ENCODE peak calls at places on chromosome 20, in four cellular contexts. P is EL, A is iris pigment epithelial cell, W is fibroblast of the conjunctiva. K is an unnamed sample.

GRCh38 chr20:6562111-6562510 is 205.4 kb upstream of the BMP2 start:
- DNase-seq in W (no peak), P (peak; percentile 45), A (peak; percentile 99), K (peak; percentile 51)

GRCh38 chr20:36726168-36726567 is 19.7 kb downstream of the NDRG3 start:
- DNase-seq in P (no peak), A (no peak), W (no peak), K (no peak)

GRCh38 chr20:62837091-62837490 is 20.2 kb downstream of the COL9A3 start:
- DNase-seq in A (no peak), W (no peak), P (no peak), K (no peak)

GRCh38 chr20:1804554-1804956 is 90.7 kb upstream of the SIRPA start:
- DNase-seq in P (no peak), W (no peak), A (no peak), K (no peak)

GRCh38 chr20:41905186-41905585 is 287.0 kb upstream of the CHD6 start:
- DNase-seq in W (no peak), P (no peak), A (no peak), K (no peak)

GRCh38 chr20:34017610-34018009 is 23.9 kb downstream of the RALY start:
- DNase-seq in A (peak; percentile 91), W (no peak), P (peak; percentile 97), K (no peak)

GRCh38 chr20:9392892-9393857 is 121.2 kb upstream of the LAMP5 start:
- DNase-seq in A (peak; percentile 71), W (peak; percentile 55), P (peak; percentile 69), K (peak; percentile 67)

GRCh38 chr20:34324541-34324940 is 21.4 kb upstream of the AHCY start:
- DNase-seq in A (no peak), P (no peak), W (no peak), K (no peak)

GRCh38 chr20:31569163-31570020 is 35.7 kb upstream of the ID1 start:
- DNase-seq in P (peak; percentile 64), A (no peak), W (no peak), K (peak; percentile 72)

GRCh38 chr20:58142843-58143185 is 85.6 kb downstream of the ANKRD60 start:
- DNase-seq in A (no peak), P (no peak), W (no peak), K (no peak)

GRCh38 chr20:3235661-3236324 is 3.2 kb downstream of the SLC4A11 start:
- DNase-seq in A (no peak), P (peak; percentile 55), W (no peak), K (no peak)

GRCh38 chr20:58875541-58876134 is 23.1 kb downstream of the GNAS start:
- DNase-seq in P (peak; percentile 84), A (peak; percentile 64), W (no peak), K (no peak)

GRCh38 chr20:62248890-62249560 is 10.7 kb downstream of the OSBPL2 start:
- DNase-seq in W (no peak), P (no peak), A (no peak), K (no peak)

GRCh38 chr20:1001981-1002681 is at the start of gene RSPO4:
- DNase-seq in P (no peak), W (no peak), A (no peak), K (no peak)

GRCh38 chr20:58699246-58700107 is 6.9 kb downstream of the NPEPL1 start:
- DNase-seq in W (no peak), P (no peak), A (no peak), K (no peak)

GRCh38 chr20:19256085-19256484 is 43.6 kb downstream of the SLC24A3 start:
- DNase-seq in P (peak; percentile 29), A (peak; percentile 39), W (no peak), K (no peak)

GRCh38 chr20:37943033-37943432 is 40.1 kb downstream of the VSTM2L start:
- DNase-seq in W (no peak), P (no peak), A (no peak), K (no peak)

GRCh38 chr20:63553251-63553932 is 567 bp upstream of the FNDC11 start:
- DNase-seq in P (peak; percentile 80), A (peak; percentile 81), W (peak; percentile 69), K (peak; percentile 80)

GRCh38 chr20:37405351-37405897 is 59.5 kb downstream of the SRC start:
- DNase-seq in W (no peak), P (no peak), A (no peak), K (no peak)

GRCh38 chr20:47681977-47682812 is 103.1 kb downstream of the SULF2 start:
- DNase-seq in A (no peak), W (no peak), P (peak; percentile 44), K (no peak)

GRCh38 chr20:49515588-49515987 is 33.1 kb upstream of the KCNB1 start:
- DNase-seq in W (no peak), P (no peak), A (no peak), K (no peak)

GRCh38 chr20:38302721-38303120 is 1.2 kb upstream of the BPI start:
- DNase-seq in A (no peak), W (no peak), P (no peak), K (no peak)

GRCh38 chr20:57991211-57991841 is 237.1 kb downstream of the ANKRD60 start:
- DNase-seq in W (peak; percentile 33), A (no peak), P (peak; percentile 91), K (peak; percentile 92)

GRCh38 chr20:39651645-39652340 is 689.6 kb downstream of the DHX35 start:
- DNase-seq in P (no peak), W (no peak), A (no peak), K (no peak)

GRCh38 chr20:15637971-15638754 is 935.1 kb downstream of the KIF16B start:
- DNase-seq in W (no peak), P (no peak), A (no peak), K (peak; percentile 50)

GRCh38 chr20:31943052-31943471 is 8.8 kb downstream of the PDRG1 start:
- DNase-seq in P (no peak), A (no peak), W (no peak), K (no peak)

GRCh38 chr20:61486198-61486597 is 234.1 kb downstream of the CDH4 start:
- DNase-seq in W (no peak), A (no peak), P (no peak), K (no peak)